ENCODE peak calls at places on chromosomes 12 and 14, in eight cellular contexts. R is tibial nerve, V is heart left ventricle, Z is A549, Q is esophagus squamous epithelium, D is NB4, U is suprapubic skin, E is stomach. I is an unnamed sample.

GRCh38 chr14:92846162-92846897 is 52.2 kb downstream of the GOLGA5 start:
- DNase-seq in R (no peak), V (no peak), Z (no peak), Q (no peak), D (peak; percentile 81), U (no peak), E (no peak), I (no peak)

GRCh38 chr12:46921048-46921753 is 95.4 kb upstream of the SLC38A4 start:
- DNase-seq in R (no peak), V (no peak), Z (no peak), Q (no peak), D (no peak), U (no peak), E (no peak), I (no peak)

GRCh38 chr12:18074001-18074400 is 16.0 kb downstream of the RERGL start:
- DNase-seq in R (no peak), V (no peak), Z (no peak), Q (no peak), D (no peak), U (no peak), E (no peak), I (no peak)

GRCh38 chr12:122096014-122096413 is 17.5 kb downstream of the MLXIP start:
- DNase-seq in R (no peak), V (no peak), Z (no peak), Q (no peak), D (no peak), U (no peak), E (no peak), I (no peak)

GRCh38 chr14:68405959-68406358 is 386.9 kb downstream of the ZFP36L1 start:
- DNase-seq in R (no peak), V (no peak), Z (no peak), Q (no peak), D (no peak), U (no peak), E (no peak), I (no peak)

GRCh38 chr12:127270193-127270592 is 996.8 kb upstream of the TMEM132C start:
- DNase-seq in R (no peak), V (no peak), Z (no peak), Q (no peak), D (peak; percentile 88), U (no peak), E (no peak), I (no peak)

GRCh38 chr12:39574378-39574777 is 45.2 kb downstream of the ABCD2 start:
- DNase-seq in R (no peak), V (no peak), Z (no peak), Q (no peak), D (no peak), U (no peak), E (no peak), I (no peak)

GRCh38 chr14:58239259-58240210 is 5.1 kb upstream of the PSMA3 start:
- DNase-seq in R (peak; percentile 48), V (peak; percentile 83), Z (peak; percentile 16), Q (no peak), D (peak; percentile 65), U (peak; percentile 89), E (peak; percentile 82), I (no peak)

GRCh38 chr14:64569108-64570045 is 19.6 kb downstream of the PPP1R36 start:
- DNase-seq in R (peak; percentile 37), V (no peak), Z (peak; percentile 64), Q (no peak), D (no peak), U (peak; percentile 73), E (peak; percentile 53), I (no peak)

GRCh38 chr12:93376436-93377251 is 1.1 kb upstream of the NUDT4 start:
- DNase-seq in R (no peak), V (no peak), Z (no peak), Q (no peak), D (peak; percentile 51), U (no peak), E (no peak), I (no peak)
- TF ChIP-seq POLR2A in R (peak; percentile 24), V (no peak), Z (no peak), Q (no peak), D (no peak), U (no peak), E (no peak), I (no peak)

GRCh38 chr12:68581926-68582325 is 28.8 kb upstream of the RAP1B start:
- DNase-seq in R (no peak), V (no peak), Z (no peak), Q (no peak), D (no peak), U (no peak), E (no peak), I (no peak)

GRCh38 chr12:68578765-68579164 is 31.9 kb upstream of the RAP1B start:
- DNase-seq in R (no peak), V (no peak), Z (no peak), Q (no peak), D (no peak), U (no peak), E (no peak), I (no peak)

GRCh38 chr12:68579254-68579653 is 31.4 kb upstream of the RAP1B start:
- DNase-seq in R (no peak), V (no peak), Z (no peak), Q (no peak), D (no peak), U (no peak), E (no peak), I (no peak)

GRCh38 chr12:68580911-68581310 is 29.8 kb upstream of the RAP1B start:
- DNase-seq in R (no peak), V (no peak), Z (no peak), Q (no peak), D (no peak), U (no peak), E (no peak), I (no peak)

DNA sequence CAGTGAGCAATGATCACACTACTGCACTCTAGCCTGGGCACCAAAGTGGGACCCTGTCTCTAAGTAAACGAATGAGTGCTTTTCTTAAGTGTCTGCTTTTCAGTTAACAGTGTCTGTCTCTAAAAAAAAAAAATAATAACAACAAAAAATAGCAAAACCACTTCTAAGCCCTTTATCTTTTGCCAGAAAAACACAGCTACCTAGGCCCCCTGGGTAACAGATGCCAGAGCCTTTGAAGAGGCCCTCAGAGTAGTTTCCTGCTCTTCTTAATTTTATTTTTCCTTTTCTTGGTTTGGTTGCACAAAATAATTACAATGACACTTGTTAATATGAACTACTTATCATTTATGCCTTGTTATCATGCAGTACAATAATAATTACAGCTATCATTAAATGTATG is 32.8 kb upstream of the RAP1B start:
- DNase-seq in R (no peak), V (no peak), Z (no peak), Q (no peak), D (no peak), U (no peak), E (no peak), I (no peak)
- TF ChIP-seq POLR2A in R (no peak), V (no peak), Z (no peak), Q (no peak), D (no peak), U (no peak), E (no peak), I (no peak)

GRCh38 chr14:73462078-73462715 is 3.9 kb upstream of the NUMB start:
- DNase-seq in R (no peak), V (peak; percentile 67), Z (peak; percentile 60), Q (no peak), D (peak; percentile 88), U (peak; percentile 69), E (peak; percentile 92), I (no peak)
- TF ChIP-seq POLR2A in R (no peak), V (no peak), Z (no peak), Q (no peak), D (peak; percentile 48), U (no peak), E (no peak), I (no peak)

GRCh38 chr12:89347325-89347829 is 4.9 kb downstream of the DUSP6 start:
- DNase-seq in R (no peak), V (no peak), Z (no peak), Q (no peak), D (peak; percentile 53), U (no peak), E (no peak), I (no peak)
- TF ChIP-seq POLR2A in R (no peak), V (no peak), Z (no peak), Q (no peak), D (no peak), U (no peak), E (no peak), I (no peak)

GRCh38 chr12:8026282-8026637 is 6.3 kb upstream of the FOXJ2 start:
- DNase-seq in R (no peak), V (no peak), Z (no peak), Q (no peak), D (no peak), U (no peak), E (no peak), I (no peak)
- TF ChIP-seq POLR2A in R (peak; percentile 68), V (no peak), Z (no peak), Q (peak; percentile 48), D (peak; percentile 22), U (no peak), E (no peak), I (no peak)

GRCh38 chr12:88141774-88142609 is at the start of the genes CEP290 and TMTC3:
- DNase-seq in R (peak; percentile 85), V (peak; percentile 94), Z (peak; percentile 90), Q (peak; percentile 90), D (peak; percentile 100), U (peak; percentile 97), E (peak; percentile 94), I (peak; percentile 47)
- TF ChIP-seq POLR2A in R (peak; percentile 19), V (no peak), Z (peak; percentile 73), Q (peak; percentile 88), D (peak; percentile 64), U (no peak), E (no peak), I (peak; percentile 70)

DNA sequence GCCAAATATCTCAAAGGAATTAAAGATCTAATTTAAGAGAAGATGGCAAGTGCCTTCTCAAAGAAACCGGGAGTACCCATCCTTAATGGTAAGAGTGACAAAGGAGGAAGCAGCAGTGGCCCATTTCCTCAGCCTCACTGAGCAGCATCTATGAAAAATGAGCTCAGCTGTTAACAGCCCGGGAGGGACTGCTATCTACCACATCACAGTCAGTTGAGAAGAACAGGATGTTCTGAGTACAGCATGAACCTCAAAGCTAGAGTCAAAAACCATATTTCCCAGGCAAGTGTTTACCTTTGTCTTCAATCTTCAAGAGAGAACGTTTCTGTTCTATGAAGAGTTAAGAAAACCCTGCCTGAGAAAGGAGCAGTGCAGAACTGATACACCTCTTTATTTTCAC is 115.0 kb downstream of the BTG1 start:
- DNase-seq in R (no peak), V (no peak), Z (no peak), Q (no peak), D (peak; percentile 40), U (no peak), E (peak; percentile 53), I (no peak)
- TF ChIP-seq POLR2A in R (no peak), V (no peak), Z (no peak), Q (peak; percentile 70), D (no peak), U (no peak), E (no peak), I (no peak)

GRCh38 chr14:70133461-70133860 is 55.3 kb downstream of the SLC8A3 start:
- DNase-seq in R (no peak), V (no peak), Z (no peak), Q (no peak), D (no peak), U (no peak), E (no peak), I (no peak)
- TF ChIP-seq POLR2A in R (no peak), V (no peak), Z (no peak), Q (no peak), D (no peak), U (no peak), E (no peak), I (no peak)

I was measured in GM12892.